ENCODE peak calls at places on chromosomes 6 and 20, in four cellular contexts. J is adrenal gland, X is astrocyte of the cerebellum, U is fibroblast of mammary gland. Y is an unnamed sample.

GRCh38 chr6:127516676-127517273 is 2.4 kb downstream of the MTCL3 start:
- DNase-seq in J (no peak), X (peak; percentile 24), U (peak; percentile 58), Y (peak; percentile 38)

GRCh38 chr6:148291876-148292275 is 50.8 kb upstream of the SASH1 start:
- DNase-seq in J (no peak), X (no peak), U (no peak), Y (no peak)

GRCh38 chr6:81752969-81753708 is 658 bp upstream of the TENT5A start:
- DNase-seq in J (peak; percentile 95), X (peak; percentile 44), U (peak; percentile 87), Y (peak; percentile 96)

GRCh38 chr6:39904946-39905639 is 29.2 kb downstream of the MOCS1 start:
- DNase-seq in J (no peak), X (no peak), U (no peak), Y (no peak)

GRCh38 chr6:124659427-124659826 is 302.8 kb upstream of the RNF217 start:
- DNase-seq in J (no peak), X (no peak), U (no peak), Y (no peak)

GRCh38 chr6:45297302-45297701 is 30.8 kb upstream of the RUNX2 start:
- DNase-seq in J (no peak), X (no peak), U (no peak), Y (no peak)

GRCh38 chr20:2619961-2620595 is 32.4 kb upstream of the NOP56 start:
- DNase-seq in J (no peak), X (no peak), U (peak; percentile 69), Y (peak; percentile 34)

GRCh38 chr6:93721386-93722048 is 302.2 kb upstream of the EPHA7 start:
- DNase-seq in J (no peak), X (peak; percentile 33), U (peak; percentile 64), Y (peak; percentile 6)

GRCh38 chr6:74931567-74931966 is 274.3 kb downstream of the COL12A1 start:
- DNase-seq in J (no peak), X (peak; percentile 76), U (peak; percentile 79), Y (peak; percentile 85)

GRCh38 chr20:5557123-5557522 is 193.1 kb upstream of the SHLD1 start:
- DNase-seq in J (no peak), X (peak; percentile 12), U (peak; percentile 59), Y (peak; percentile 33)

GRCh38 chr6:136753624-136754023 is 38.7 kb downstream of the MAP3K5 start:
- DNase-seq in J (no peak), X (no peak), U (no peak), Y (no peak)

GRCh38 chr6:144007779-144008500 is at the start of gene PLAGL1:
- DNase-seq in J (peak; percentile 75), X (no peak), U (peak; percentile 63), Y (peak; percentile 85)

GRCh38 chr6:30730611-30731435 is 10.7 kb downstream of the TUBB start:
- DNase-seq in J (peak; percentile 65), X (no peak), U (peak; percentile 41), Y (peak; percentile 69)
- H3K4me3 ChIP-seq in J (no peak overlapping the region), X (no peak overlapping the region), U (no peak overlapping the region), Y (no peak overlapping the region)

GRCh38 chr6:106910999-106911949 is 63.3 kb downstream of the CD24 start:
- DNase-seq in J (no peak), X (no peak), U (no peak), Y (no peak)
- TF ChIP-seq CTCF in J (no peak), X (no peak), U (no peak), Y (no peak)

GRCh38 chr6:17580518-17581048 is 19.5 kb upstream of the FAM8A1 start:
- DNase-seq in J (peak; percentile 63), X (peak; percentile 11), U (peak; percentile 36), Y (no peak)

GRCh38 chr6:17583811-17584210 is 16.3 kb upstream of the FAM8A1 start:
- DNase-seq in J (no peak), X (no peak), U (peak; percentile 53), Y (peak; percentile 45)

GRCh38 chr6:17588011-17588410 is 12.1 kb upstream of the FAM8A1 start:
- DNase-seq in J (no peak), X (no peak), U (no peak), Y (no peak)

GRCh38 chr6:17585766-17586502 is 14.2 kb upstream of the FAM8A1 start:
- DNase-seq in J (no peak), X (no peak), U (no peak), Y (no peak)

DNA sequence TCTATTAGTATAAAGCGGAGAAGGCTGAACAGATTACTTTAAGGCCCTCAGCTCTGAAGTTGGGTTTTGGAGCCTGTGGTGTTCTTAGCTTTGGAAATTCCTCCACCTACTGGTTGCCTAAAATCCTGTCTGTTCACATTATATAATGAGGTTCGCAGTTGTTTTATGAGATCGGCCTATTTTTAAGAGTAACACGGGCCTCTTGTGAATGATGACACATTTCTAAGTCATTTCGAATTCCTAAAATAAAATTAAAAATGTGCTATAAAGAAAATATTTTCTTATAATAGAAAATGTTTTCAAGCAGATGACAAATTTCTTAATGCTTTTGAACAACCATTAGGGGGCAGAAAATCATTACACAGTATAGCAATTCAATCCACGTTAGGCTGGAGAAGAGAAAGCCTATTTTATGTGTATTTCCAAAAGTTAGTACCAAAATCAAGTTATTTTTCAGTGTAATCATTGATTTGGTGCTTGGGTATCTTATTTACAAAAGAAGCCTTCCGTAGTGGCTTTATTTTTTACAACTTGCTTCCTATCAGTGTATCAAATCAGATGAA is 15.8 kb upstream of the FAM8A1 start:
- DNase-seq in J (peak; percentile 48), X (peak; percentile 70), U (peak; percentile 80), Y (peak; percentile 73)
- H3K4me3 ChIP-seq in J (peak overlapping the region; percentile 9), X (no peak overlapping the region), U (no peak overlapping the region), Y (no peak overlapping the region)

GRCh38 chr6:84967965-84968364 is 203.6 kb upstream of the TBX18 start:
- DNase-seq in J (no peak), X (no peak), U (no peak), Y (no peak)

GRCh38 chr6:84967389-84967788 is 203.0 kb upstream of the TBX18 start:
- DNase-seq in J (no peak), X (no peak), U (peak; percentile 70), Y (peak; percentile 76)
- TF ChIP-seq CTCF in J (peak; percentile 23), X (peak; percentile 42), U (peak; percentile 74), Y (peak; percentile 57)

DNA sequence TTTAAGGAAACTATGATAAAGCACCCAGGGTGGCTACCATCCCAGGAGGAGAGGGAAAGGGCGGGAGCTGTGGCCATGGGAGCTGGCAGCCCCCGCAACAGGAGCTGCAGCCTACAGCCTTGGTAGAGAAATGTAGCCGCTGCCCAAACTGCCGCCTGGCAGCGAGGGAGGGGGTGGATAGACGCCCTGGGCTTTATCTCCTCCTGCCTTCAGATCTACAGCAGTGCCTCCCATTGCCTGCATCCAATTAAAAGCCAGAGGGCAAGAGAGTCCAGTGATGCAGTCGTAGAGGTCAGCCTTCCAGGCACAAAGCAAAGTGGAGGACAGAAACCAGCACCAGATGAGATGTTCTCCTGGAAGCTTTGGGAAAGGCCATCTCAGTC is 35.0 kb upstream of the ZFAND3 start:
- DNase-seq in J (no peak), X (no peak), U (peak; percentile 24), Y (no peak)
- H3K4me3 ChIP-seq in J (no peak overlapping the region), X (no peak overlapping the region), U (peak overlapping the region; percentile 45), Y (no peak overlapping the region)

GRCh38 chr6:12943549-12943948 is 227.0 kb downstream of the PHACTR1 start:
- DNase-seq in J (no peak), X (no peak), U (no peak), Y (no peak)

GRCh38 chr6:12937971-12938370 is 221.4 kb downstream of the PHACTR1 start:
- DNase-seq in J (no peak), X (no peak), U (no peak), Y (no peak)

GRCh38 chr6:12935637-12936036 is 219.1 kb downstream of the PHACTR1 start:
- DNase-seq in J (no peak), X (no peak), U (no peak), Y (no peak)

GRCh38 chr6:12939314-12939713 is 222.7 kb downstream of the PHACTR1 start:
- DNase-seq in J (no peak), X (no peak), U (no peak), Y (no peak)

DNA sequence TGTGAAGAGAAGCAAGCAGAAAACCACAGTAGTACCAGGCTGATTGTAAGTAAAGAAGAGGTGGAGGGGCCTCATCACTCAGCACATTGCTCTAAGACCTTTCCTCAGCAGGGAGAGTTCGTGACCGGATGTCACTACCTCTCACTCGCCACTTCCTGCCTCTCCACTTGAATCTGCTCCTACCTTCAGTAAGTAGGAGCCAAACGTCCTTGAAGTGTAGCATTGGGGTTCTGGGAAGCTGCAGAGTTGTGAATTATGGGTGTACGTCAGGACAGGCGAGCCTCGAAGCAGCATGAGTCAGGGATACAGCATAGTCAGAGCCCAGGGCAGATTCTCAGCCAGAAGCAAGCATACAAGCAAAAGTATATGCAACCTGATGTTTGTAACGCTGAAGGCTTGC is 224.9 kb downstream of the PHACTR1 start:
- DNase-seq in J (peak; percentile 55), X (no peak), U (peak; percentile 63), Y (peak; percentile 63)
- TF ChIP-seq CTCF in J (no peak), X (no peak), U (no peak), Y (no peak)

GRCh38 chr6:106360989-106361430 is 493 bp downstream of the CRYBG1 start:
- DNase-seq in J (no peak), X (no peak), U (no peak), Y (no peak)
- H3K4me3 ChIP-seq in J (peak overlapping the region; percentile 50), X (peak overlapping the region; percentile 46), U (peak overlapping the region; percentile 26), Y (peak overlapping the region; percentile 37)

DNA sequence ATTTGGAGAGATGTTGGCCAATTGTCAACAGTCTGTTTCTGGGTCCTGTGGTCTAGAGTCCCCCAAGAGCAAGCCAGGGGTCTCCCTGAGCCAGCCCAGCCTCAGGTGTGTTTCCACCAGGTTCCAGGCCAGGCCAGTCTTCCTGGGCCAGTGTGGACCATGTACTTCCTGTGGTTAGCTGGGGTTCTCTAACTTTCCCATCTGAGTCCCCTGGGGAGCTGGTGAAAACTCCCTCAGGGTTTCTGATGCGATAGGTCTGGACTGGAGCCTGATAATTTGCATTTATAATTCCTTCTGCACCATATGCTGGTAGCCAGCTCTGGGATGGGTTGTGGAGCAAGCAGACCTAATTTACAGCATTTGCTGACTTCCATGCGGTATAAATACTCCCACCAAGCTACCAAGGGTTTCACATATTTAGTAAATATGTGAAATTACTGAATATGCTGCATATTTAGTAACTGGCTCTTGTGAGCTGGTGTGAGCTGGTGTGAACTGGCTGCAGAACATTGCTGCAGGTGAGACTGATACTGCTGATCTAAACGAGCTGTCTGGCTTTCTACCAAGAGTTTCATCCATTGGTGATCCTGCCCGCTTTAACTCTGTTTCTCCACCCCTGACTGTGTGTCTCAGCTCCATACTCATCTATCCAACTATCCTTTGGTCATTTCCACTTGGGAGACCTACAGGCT is 62.6 kb downstream of the RIN2 start:
- DNase-seq in J (no peak), X (peak; percentile 19), U (no peak), Y (no peak)
- TF ChIP-seq CTCF in J (no peak), X (no peak), U (no peak), Y (no peak)

DNA sequence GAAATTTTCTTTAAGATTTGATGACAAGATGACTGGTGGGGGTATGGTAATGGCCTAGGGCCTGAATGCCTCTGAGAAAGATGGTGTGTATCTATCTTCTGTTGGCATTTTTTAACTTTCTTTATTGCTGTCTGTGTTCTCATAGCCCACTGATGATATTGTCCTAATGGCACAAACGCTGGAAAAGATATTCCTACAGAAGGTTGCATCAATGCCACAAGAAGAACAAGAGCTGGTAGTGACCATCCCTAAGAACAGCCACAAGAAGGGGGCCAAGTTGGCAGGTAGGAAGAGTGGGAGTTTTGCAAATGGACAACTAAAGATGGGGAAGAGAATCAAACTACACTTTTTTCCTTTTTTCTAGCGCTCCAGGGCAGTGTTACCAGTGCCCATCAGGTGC is 7.5 kb downstream of the BRD2 start:
- DNase-seq in J (no peak), X (no peak), U (no peak), Y (no peak)
- H3K4me3 ChIP-seq in J (peak overlapping the region; percentile 87), X (peak overlapping the region; percentile 92), U (no peak overlapping the region), Y (peak overlapping the region; percentile 74)

GRCh38 chr6:7307533-7307932 is 5.5 kb downstream of the SSR1 start:
- DNase-seq in J (no peak), X (no peak), U (no peak), Y (no peak)
- TF ChIP-seq CTCF in J (no peak), X (no peak), U (no peak), Y (no peak)